ENCODE peak calls at places on chromosomes 11 and 22, in eight cellular contexts. A is cardiac fibroblast; K is brain microvascular endothelial cell; N is endothelial cell of umbilical vein; I is CD8-positive, alpha-beta T cell; T is upper lobe of right lung; E is lung; M is GM12865. F is an unnamed sample.

GRCh38 chr22:39214383-39215069 is 30.3 kb downstream of the PDGFB start:
- DNase-seq in A (no peak), K (no peak), N (no peak), I (no peak), T (peak; percentile 36), E (no peak), M (no peak), F (peak; percentile 14)

GRCh38 chr22:28442264-28442950 is 237.2 kb downstream of the TTC28 start:
- DNase-seq in A (peak; percentile 81), K (peak; percentile 54), N (peak; percentile 59), I (peak; percentile 59), T (peak; percentile 92), E (peak; percentile 82), M (peak; percentile 73), F (peak; percentile 74)

GRCh38 chr22:35312198-35313059 is 12.7 kb downstream of the TOM1 start:
- DNase-seq in A (peak; percentile 18), K (peak; percentile 72), N (peak; percentile 30), I (no peak), T (peak; percentile 44), E (no peak), M (peak; percentile 58), F (peak; percentile 56)

GRCh38 chr11:135017296-135017695 is 605.3 kb upstream of the B3GAT1 start:
- DNase-seq in A (no peak), K (no peak), N (no peak), I (no peak), T (no peak), E (no peak), M (no peak), F (no peak)

GRCh38 chr11:126607776-126608625 is 252.5 kb downstream of the ST3GAL4 start:
- DNase-seq in A (no peak), K (no peak), N (no peak), I (no peak), T (no peak), E (no peak), M (no peak), F (no peak)

GRCh38 chr11:71255323-71255722 is 2.9 kb upstream of the SHANK2 start:
- DNase-seq in A (no peak), K (no peak), N (no peak), I (no peak), T (peak; percentile 73), E (peak; percentile 71), M (no peak), F (no peak)

GRCh38 chr11:101929516-101929915 is 13.2 kb upstream of the ANGPTL5 start:
- DNase-seq in A (no peak), K (no peak), N (no peak), I (no peak), T (no peak), E (no peak), M (no peak), F (no peak)

GRCh38 chr11:119700536-119701346 is 28.3 kb downstream of the NECTIN1 start:
- DNase-seq in A (no peak), K (no peak), N (no peak), I (no peak), T (peak; percentile 76), E (peak; percentile 72), M (no peak), F (no peak)

GRCh38 chr22:18115844-18116480 is 5.4 kb downstream of the TUBA8 start:
- DNase-seq in A (no peak), K (no peak), N (no peak), I (no peak), T (no peak), E (no peak), M (no peak), F (no peak)

GRCh38 chr11:19867064-19867463 is 154.4 kb downstream of the NAV2 start:
- DNase-seq in A (no peak), K (no peak), N (no peak), I (no peak), T (no peak), E (no peak), M (no peak), F (no peak)

GRCh38 chr11:12287009-12287373 is 90.4 kb upstream of the PARVA start:
- DNase-seq in A (peak; percentile 96), K (peak; percentile 94), N (peak; percentile 77), I (no peak), T (no peak), E (peak; percentile 32), M (no peak), F (peak; percentile 98)

GRCh38 chr22:43926349-43926710 is 2.7 kb downstream of the PNPLA3 start:
- DNase-seq in A (no peak), K (no peak), N (no peak), I (no peak), T (no peak), E (no peak), M (no peak), F (no peak)

GRCh38 chr11:131724436-131724995 is 354.1 kb downstream of the NTM start:
- DNase-seq in A (no peak), K (no peak), N (no peak), I (no peak), T (no peak), E (no peak), M (no peak), F (no peak)

GRCh38 chr22:35600466-35600865 is 16.7 kb downstream of the MB start:
- DNase-seq in A (no peak), K (no peak), N (no peak), I (no peak), T (no peak), E (no peak), M (no peak), F (no peak)

GRCh38 chr22:36369922-36370781 is 17.6 kb downstream of the MYH9 start:
- DNase-seq in A (peak; percentile 75), K (no peak), N (peak; percentile 76), I (peak; percentile 41), T (peak; percentile 83), E (peak; percentile 77), M (no peak), F (peak; percentile 40)

GRCh38 chr22:49567894-49568750 is 259.6 kb downstream of the BRD1 start:
- DNase-seq in A (no peak), K (no peak), N (no peak), I (no peak), T (no peak), E (no peak), M (no peak), F (no peak)

GRCh38 chr22:39309364-39309861 is 10.0 kb downstream of the RPL3 start:
- DNase-seq in A (no peak), K (peak; percentile 41), N (no peak), I (no peak), T (no peak), E (no peak), M (no peak), F (no peak)

DNA sequence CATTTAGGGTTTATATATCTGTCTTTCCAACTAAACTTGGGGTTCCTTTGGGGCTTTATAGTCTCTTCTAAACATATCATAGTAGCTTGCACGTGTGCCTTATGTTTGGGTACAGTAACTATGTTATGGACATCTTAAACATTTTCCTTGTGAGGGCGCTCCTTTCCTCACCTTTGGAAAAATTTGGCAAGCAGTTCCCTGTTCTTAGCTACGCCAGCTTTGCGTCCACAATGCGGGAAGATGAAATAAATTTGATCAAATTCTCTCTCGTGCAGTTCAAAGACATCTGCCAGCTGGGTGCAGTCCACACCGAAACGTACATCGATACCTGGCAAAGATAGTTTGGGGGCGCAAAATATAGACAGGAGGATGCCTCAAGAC is 590 bp downstream of the FDXACB1 start:
- DNase-seq in A (peak; percentile 43), K (no peak), N (no peak), I (no peak), T (no peak), E (no peak), M (no peak), F (no peak)
- TF ChIP-seq CTCF in A (no peak), K (no peak), N (no peak), I (no peak), T (no peak), E (no peak), M (peak; percentile 3), F (no peak)

DNA sequence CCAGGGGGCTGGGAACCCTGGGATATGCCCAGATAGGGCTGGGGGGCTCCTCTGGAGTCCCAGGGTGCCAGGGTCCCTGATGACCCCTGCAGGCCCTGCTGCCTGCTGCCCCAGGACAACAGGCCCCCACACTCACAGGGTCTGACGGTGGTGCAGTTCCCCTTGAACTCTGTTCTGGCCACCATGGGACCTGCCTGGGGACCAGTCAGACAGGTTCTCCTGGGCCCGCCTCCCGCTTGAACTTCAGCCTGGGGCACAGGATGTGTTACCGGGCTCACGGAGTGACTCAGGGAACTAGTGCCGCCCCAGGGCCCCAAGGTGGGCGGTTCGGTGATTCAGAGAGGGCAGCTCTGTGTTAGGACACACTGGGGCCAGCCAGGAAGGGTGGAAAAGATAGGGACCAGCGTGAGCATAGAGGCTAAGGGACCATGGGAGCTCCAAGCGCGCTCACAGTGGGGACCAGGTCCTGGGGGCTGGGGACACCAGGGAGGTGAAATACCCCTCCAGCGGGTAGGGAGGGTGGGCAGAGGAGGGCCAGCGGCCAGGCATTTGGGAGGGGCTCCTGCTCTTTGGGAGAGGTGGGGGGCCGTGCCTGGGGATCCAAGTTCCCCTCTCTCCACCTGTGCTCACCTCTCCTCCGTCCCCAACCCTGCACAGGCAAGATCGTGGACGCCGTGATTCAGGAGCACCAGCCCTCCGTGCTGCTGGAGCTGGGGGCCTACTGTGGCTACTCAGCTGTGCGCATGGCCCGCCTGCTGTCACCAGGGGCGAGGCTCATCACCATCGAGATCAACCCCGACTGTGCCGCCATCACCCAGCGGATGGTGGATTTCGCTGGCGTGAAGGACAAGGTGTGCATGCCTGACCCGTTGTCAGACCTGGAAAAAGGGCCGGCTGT is 21.5 kb upstream of the TXNRD2 start:
- DNase-seq in A (no peak), K (peak; percentile 44), N (peak; percentile 43), I (no peak), T (peak; percentile 94), E (peak; percentile 89), M (no peak), F (no peak)
- H3K4me3 ChIP-seq in A (no peak overlapping the region), K (no peak overlapping the region), N (no peak overlapping the region), I (no peak overlapping the region), T (peak overlapping the region; percentile 1), E (no peak overlapping the region), M (no peak overlapping the region), F (no peak overlapping the region)

DNA sequence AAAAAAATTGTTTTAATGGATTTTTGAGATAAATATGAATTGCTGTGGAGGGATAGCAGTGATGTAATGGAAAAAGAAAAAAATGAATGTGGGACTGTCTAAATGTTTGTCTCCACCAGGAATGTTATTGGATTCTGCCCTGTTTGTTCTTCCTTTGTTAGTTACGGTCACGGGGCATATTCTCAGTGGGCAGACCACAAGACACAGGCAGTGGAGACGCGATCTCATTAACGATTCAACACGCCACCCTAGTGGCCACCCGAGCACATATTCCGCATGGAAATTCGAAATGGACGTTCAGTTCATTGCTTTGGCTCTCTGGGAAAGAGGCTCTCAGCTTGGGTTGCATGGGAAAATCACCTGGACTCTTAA is 151.8 kb upstream of the TTC12 start:
- DNase-seq in A (peak; percentile 37), K (no peak), N (no peak), I (no peak), T (no peak), E (no peak), M (no peak), F (peak; percentile 20)
- TF ChIP-seq CTCF in A (peak; percentile 10), K (peak; percentile 51), N (no peak), I (no peak), T (no peak), E (no peak), M (no peak), F (peak; percentile 28)

DNA sequence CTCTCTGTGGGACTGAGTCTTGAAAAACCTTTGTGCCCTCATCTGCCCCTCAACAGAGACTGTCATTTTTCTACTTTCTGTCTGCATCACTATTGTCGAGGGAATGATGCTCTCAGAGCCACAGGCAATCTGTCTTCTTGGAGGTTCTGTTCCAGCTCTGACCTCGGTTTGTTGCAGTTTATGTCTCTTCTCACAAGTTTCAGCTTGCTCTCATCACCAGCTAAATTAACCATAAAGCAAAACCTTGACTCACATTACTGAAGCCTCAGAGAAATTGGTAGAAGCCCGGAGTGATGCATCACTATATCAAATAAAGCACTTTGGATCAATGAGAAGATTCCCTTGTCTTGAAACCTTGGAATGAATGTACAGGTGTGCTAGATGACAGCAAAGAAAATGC is 60.6 kb upstream of the BLID start:
- DNase-seq in A (no peak), K (no peak), N (no peak), I (no peak), T (no peak), E (no peak), M (no peak), F (no peak)
- H3K4me3 ChIP-seq in A (peak overlapping the region; percentile 64), K (peak overlapping the region; percentile 74), N (peak overlapping the region; percentile 99), I (no peak overlapping the region), T (no peak overlapping the region), E (no peak overlapping the region), M (no peak overlapping the region), F (peak overlapping the region; percentile 86)

F was measured in astrocyte of the spinal cord.